ENCODE peak calls at places on chromosomes 12 and 14, in eight cellular contexts. One of them, this sample, is unnamed.

GRCh38 chr12:94851396-94852025 is 152.0 kb downstream of the NDUFA12 start:
- DNase-seq in hypothalamus: no peak
- DNase-seq in WTC11: no peak
- DNase-seq in SHP77: no peak
- DNase-seq in fibroblast of pulmonary artery: no peak
- DNase-seq in ELR: no peak
- DNase-seq in NCI-H69: no peak
- DNase-seq in cardiac muscle cell: no peak
- DNase-seq in this sample: no peak

GRCh38 chr12:66964629-66965028 is 285.8 kb upstream of the GRIP1 start:
- DNase-seq in fibroblast of pulmonary artery: peak; percentile 6
- DNase-seq in cardiac muscle cell: no peak
- DNase-seq in ELR: no peak
- DNase-seq in WTC11: no peak
- DNase-seq in SHP77: no peak
- DNase-seq in NCI-H69: no peak
- DNase-seq in hypothalamus: no peak
- DNase-seq in this sample: no peak

GRCh38 chr12:52519826-52520662 is at the start of gene KRT5:
- DNase-seq in fibroblast of pulmonary artery: no peak
- DNase-seq in hypothalamus: no peak
- DNase-seq in ELR: no peak
- DNase-seq in NCI-H69: peak; percentile 33
- DNase-seq in WTC11: no peak
- DNase-seq in cardiac muscle cell: no peak
- DNase-seq in SHP77: no peak
- DNase-seq in this sample: peak; percentile 94

GRCh38 chr14:100658514-100658886 is 68.2 kb upstream of the DLK1 start:
- DNase-seq in ELR: no peak
- DNase-seq in NCI-H69: no peak
- DNase-seq in WTC11: peak; percentile 28
- DNase-seq in hypothalamus: no peak
- DNase-seq in fibroblast of pulmonary artery: no peak
- DNase-seq in SHP77: peak; percentile 67
- DNase-seq in cardiac muscle cell: no peak
- DNase-seq in this sample: no peak

GRCh38 chr14:92516966-92517350 is 3.4 kb downstream of the RIN3 start:
- DNase-seq in SHP77: no peak
- DNase-seq in ELR: no peak
- DNase-seq in NCI-H69: no peak
- DNase-seq in WTC11: no peak
- DNase-seq in cardiac muscle cell: no peak
- DNase-seq in fibroblast of pulmonary artery: no peak
- DNase-seq in hypothalamus: no peak
- DNase-seq in this sample: no peak

GRCh38 chr12:23474438-23475000 is 475.0 kb downstream of the SOX5 start:
- DNase-seq in fibroblast of pulmonary artery: no peak
- DNase-seq in ELR: no peak
- DNase-seq in NCI-H69: no peak
- DNase-seq in WTC11: no peak
- DNase-seq in hypothalamus: no peak
- DNase-seq in cardiac muscle cell: no peak
- DNase-seq in SHP77: no peak
- DNase-seq in this sample: no peak

GRCh38 chr12:66092559-66093269 is 37.8 kb downstream of the LLPH start:
- DNase-seq in NCI-H69: no peak
- DNase-seq in hypothalamus: no peak
- DNase-seq in fibroblast of pulmonary artery: peak; percentile 44
- DNase-seq in SHP77: no peak
- DNase-seq in WTC11: no peak
- DNase-seq in ELR: peak; percentile 52
- DNase-seq in cardiac muscle cell: peak; percentile 17
- DNase-seq in this sample: no peak

GRCh38 chr12:94261781-94262180 is 113.4 kb downstream of the PLXNC1 start:
- DNase-seq in ELR: no peak
- DNase-seq in NCI-H69: no peak
- DNase-seq in hypothalamus: no peak
- DNase-seq in SHP77: no peak
- DNase-seq in cardiac muscle cell: no peak
- DNase-seq in WTC11: no peak
- DNase-seq in fibroblast of pulmonary artery: no peak
- DNase-seq in this sample: no peak

GRCh38 chr12:13707829-13708228 is 273.6 kb downstream of the GRIN2B start:
- DNase-seq in fibroblast of pulmonary artery: no peak
- DNase-seq in WTC11: no peak
- DNase-seq in NCI-H69: no peak
- DNase-seq in SHP77: no peak
- DNase-seq in hypothalamus: no peak
- DNase-seq in cardiac muscle cell: no peak
- DNase-seq in ELR: no peak
- DNase-seq in this sample: no peak

GRCh38 chr12:53180931-53181645 is 363 bp upstream of the CSAD start:
- DNase-seq in NCI-H69: peak; percentile 98
- DNase-seq in cardiac muscle cell: peak; percentile 82
- DNase-seq in fibroblast of pulmonary artery: peak; percentile 70
- DNase-seq in ELR: peak; percentile 81
- DNase-seq in hypothalamus: peak; percentile 63
- DNase-seq in WTC11: peak; percentile 77
- DNase-seq in SHP77: peak; percentile 81
- DNase-seq in this sample: no peak

GRCh38 chr12:132206093-132206434 is 61.8 kb downstream of the NOC4L start:
- DNase-seq in SHP77: no peak
- DNase-seq in WTC11: no peak
- DNase-seq in NCI-H69: no peak
- DNase-seq in hypothalamus: no peak
- DNase-seq in ELR: no peak
- DNase-seq in fibroblast of pulmonary artery: no peak
- DNase-seq in cardiac muscle cell: no peak
- DNase-seq in this sample: no peak

GRCh38 chr14:83483063-83483462 is 1949.4 kb upstream of the SEL1L start:
- DNase-seq in hypothalamus: no peak
- DNase-seq in SHP77: no peak
- DNase-seq in fibroblast of pulmonary artery: peak; percentile 36
- DNase-seq in ELR: no peak
- DNase-seq in cardiac muscle cell: peak; percentile 28
- DNase-seq in NCI-H69: no peak
- DNase-seq in WTC11: no peak
- DNase-seq in this sample: no peak

GRCh38 chr14:106039400-106039799 is 513.0 kb downstream of the TMEM121 start:
- DNase-seq in SHP77: no peak
- DNase-seq in ELR: no peak
- DNase-seq in WTC11: no peak
- DNase-seq in hypothalamus: no peak
- DNase-seq in fibroblast of pulmonary artery: no peak
- DNase-seq in cardiac muscle cell: no peak
- DNase-seq in NCI-H69: peak; percentile 76
- DNase-seq in this sample: no peak

GRCh38 chr12:53829130-53829529 is 77.4 kb upstream of the CISTR start:
- DNase-seq in WTC11: no peak
- DNase-seq in cardiac muscle cell: no peak
- DNase-seq in fibroblast of pulmonary artery: no peak
- DNase-seq in hypothalamus: no peak
- DNase-seq in NCI-H69: peak; percentile 86
- DNase-seq in ELR: no peak
- DNase-seq in SHP77: no peak
- DNase-seq in this sample: no peak

GRCh38 chr14:68784995-68785816 is 7.7 kb downstream of the ZFP36L1 start:
- DNase-seq in WTC11: no peak
- DNase-seq in hypothalamus: no peak
- DNase-seq in SHP77: no peak
- DNase-seq in ELR: peak; percentile 98
- DNase-seq in cardiac muscle cell: peak; percentile 74
- DNase-seq in NCI-H69: no peak
- DNase-seq in fibroblast of pulmonary artery: peak; percentile 75
- DNase-seq in this sample: peak; percentile 89

GRCh38 chr12:15005064-15005463 is 32.2 kb downstream of the PDE6H start:
- DNase-seq in cardiac muscle cell: no peak
- DNase-seq in ELR: no peak
- DNase-seq in hypothalamus: no peak
- DNase-seq in NCI-H69: no peak
- DNase-seq in SHP77: no peak
- DNase-seq in WTC11: no peak
- DNase-seq in fibroblast of pulmonary artery: no peak
- DNase-seq in this sample: no peak

GRCh38 chr12:112573151-112573550 is 154.4 kb downstream of the PTPN11 start:
- DNase-seq in WTC11: no peak
- DNase-seq in SHP77: no peak
- DNase-seq in fibroblast of pulmonary artery: no peak
- DNase-seq in cardiac muscle cell: no peak
- DNase-seq in hypothalamus: no peak
- DNase-seq in ELR: no peak
- DNase-seq in NCI-H69: no peak
- DNase-seq in this sample: no peak

GRCh38 chr14:101417434-101417833 is 143.9 kb upstream of the DIO3 start:
- DNase-seq in hypothalamus: no peak
- DNase-seq in SHP77: no peak
- DNase-seq in NCI-H69: no peak
- DNase-seq in ELR: no peak
- DNase-seq in cardiac muscle cell: no peak
- DNase-seq in fibroblast of pulmonary artery: no peak
- DNase-seq in WTC11: no peak
- DNase-seq in this sample: no peak

GRCh38 chr14:102074415-102074964 is 12.4 kb downstream of the HSP90AA1 start:
- DNase-seq in NCI-H69: no peak
- DNase-seq in fibroblast of pulmonary artery: no peak
- DNase-seq in WTC11: no peak
- DNase-seq in hypothalamus: no peak
- DNase-seq in ELR: no peak
- DNase-seq in cardiac muscle cell: no peak
- DNase-seq in SHP77: no peak
- DNase-seq in this sample: no peak

GRCh38 chr12:41967668-41968649 is 176.7 kb downstream of the GXYLT1 start:
- DNase-seq in cardiac muscle cell: peak; percentile 32
- DNase-seq in hypothalamus: no peak
- DNase-seq in NCI-H69: peak; percentile 87
- DNase-seq in SHP77: no peak
- DNase-seq in ELR: no peak
- DNase-seq in fibroblast of pulmonary artery: no peak
- DNase-seq in WTC11: peak; percentile 37
- DNase-seq in this sample: no peak

GRCh38 chr14:95690815-95691214 is 4.6 kb downstream of the TCL1B start:
- DNase-seq in NCI-H69: no peak
- DNase-seq in ELR: no peak
- DNase-seq in cardiac muscle cell: no peak
- DNase-seq in hypothalamus: no peak
- DNase-seq in fibroblast of pulmonary artery: no peak
- DNase-seq in SHP77: no peak
- DNase-seq in WTC11: no peak
- DNase-seq in this sample: peak; percentile 65

GRCh38 chr12:3752741-3753486 is at the start of gene CRACR2A:
- DNase-seq in SHP77: peak; percentile 59
- DNase-seq in fibroblast of pulmonary artery: peak; percentile 62
- DNase-seq in cardiac muscle cell: peak; percentile 87
- DNase-seq in ELR: peak; percentile 78
- DNase-seq in NCI-H69: peak; percentile 92
- DNase-seq in hypothalamus: no peak
- DNase-seq in WTC11: peak; percentile 87
- DNase-seq in this sample: peak; percentile 91

GRCh38 chr14:58428011-58428807 is 690 bp downstream of the KIAA0586 start:
- DNase-seq in hypothalamus: no peak
- DNase-seq in SHP77: peak; percentile 61
- DNase-seq in cardiac muscle cell: peak; percentile 61
- DNase-seq in NCI-H69: peak; percentile 82
- DNase-seq in fibroblast of pulmonary artery: peak; percentile 65
- DNase-seq in ELR: peak; percentile 77
- DNase-seq in WTC11: no peak
- DNase-seq in this sample: no peak

GRCh38 chr14:105385698-105386365 is 12.5 kb upstream of the TEX22 start:
- DNase-seq in ELR: no peak
- DNase-seq in NCI-H69: no peak
- DNase-seq in fibroblast of pulmonary artery: no peak
- DNase-seq in cardiac muscle cell: no peak
- DNase-seq in WTC11: no peak
- DNase-seq in SHP77: no peak
- DNase-seq in hypothalamus: no peak
- DNase-seq in this sample: no peak

GRCh38 chr14:81264011-81264410 is 43.3 kb upstream of the GTF2A1 start:
- DNase-seq in NCI-H69: peak; percentile 71
- DNase-seq in ELR: no peak
- DNase-seq in SHP77: no peak
- DNase-seq in cardiac muscle cell: no peak
- DNase-seq in hypothalamus: no peak
- DNase-seq in fibroblast of pulmonary artery: no peak
- DNase-seq in WTC11: no peak
- DNase-seq in this sample: no peak

GRCh38 chr14:56592746-56593544 is 13.3 kb downstream of the TMEM260 start:
- DNase-seq in SHP77: no peak
- DNase-seq in ELR: no peak
- DNase-seq in fibroblast of pulmonary artery: no peak
- DNase-seq in hypothalamus: no peak
- DNase-seq in NCI-H69: peak; percentile 58
- DNase-seq in cardiac muscle cell: no peak
- DNase-seq in WTC11: no peak
- DNase-seq in this sample: no peak

GRCh38 chr14:79842270-79842669 is 369.0 kb downstream of the DIO2 start:
- DNase-seq in cardiac muscle cell: peak; percentile 69
- DNase-seq in NCI-H69: peak; percentile 31
- DNase-seq in hypothalamus: no peak
- DNase-seq in WTC11: no peak
- DNase-seq in SHP77: no peak
- DNase-seq in ELR: peak; percentile 25
- DNase-seq in fibroblast of pulmonary artery: peak; percentile 67
- DNase-seq in this sample: no peak

This sample was measured in vagina.